ENCODE peak calls at places on chromosomes 2 and 18, in four cellular contexts. One of them, this sample, is unnamed.
A peak's percentile ranks its signal among the peaks of the same experiment; 100 is the strongest.

GRCh38 chr2:2633017-2633416 is 301.9 kb upstream of the MYT1L start:
- DNase-seq in NCI-H1092 treated with DMSO at 0.1 percent for 48 hours: no peak
- DNase-seq in Kasumi-1: no peak
- DNase-seq in globus pallidus: no peak
- DNase-seq in this sample: no peak

GRCh38 chr2:218745160-218745558 is 34.5 kb downstream of the TTLL4 start:
- DNase-seq in NCI-H1092 treated with DMSO at 0.1 percent for 48 hours: no peak
- DNase-seq in Kasumi-1: no peak
- DNase-seq in globus pallidus: no peak
- DNase-seq in this sample: peak; percentile 85

GRCh38 chr2:155384555-155385123 is 686.1 kb downstream of the KCNJ3 start:
- DNase-seq in NCI-H1092 treated with DMSO at 0.1 percent for 48 hours: no peak
- DNase-seq in Kasumi-1: no peak
- DNase-seq in globus pallidus: no peak
- DNase-seq in this sample: no peak

GRCh38 chr2:229952256-229952835 is 30.0 kb downstream of the FBXO36 start:
- DNase-seq in NCI-H1092 treated with DMSO at 0.1 percent for 48 hours: no peak
- DNase-seq in Kasumi-1: no peak
- DNase-seq in globus pallidus: no peak
- DNase-seq in this sample: no peak

GRCh38 chr18:60537074-60537473 is 164.5 kb upstream of the MC4R start:
- DNase-seq in NCI-H1092 treated with DMSO at 0.1 percent for 48 hours: no peak
- DNase-seq in Kasumi-1: no peak
- DNase-seq in globus pallidus: no peak
- DNase-seq in this sample: no peak

GRCh38 chr2:223315813-223316212 is 263.8 kb downstream of the KCNE4 start:
- DNase-seq in NCI-H1092 treated with DMSO at 0.1 percent for 48 hours: no peak
- DNase-seq in Kasumi-1: no peak
- DNase-seq in globus pallidus: no peak
- DNase-seq in this sample: no peak

GRCh38 chr18:50410008-50410407 is 35.2 kb downstream of the SKA1 start:
- DNase-seq in NCI-H1092 treated with DMSO at 0.1 percent for 48 hours: no peak
- DNase-seq in Kasumi-1: no peak
- DNase-seq in globus pallidus: no peak
- DNase-seq in this sample: no peak

GRCh38 chr2:135694711-135695110 is 46.9 kb upstream of the UBXN4 start:
- DNase-seq in NCI-H1092 treated with DMSO at 0.1 percent for 48 hours: no peak
- DNase-seq in Kasumi-1: no peak
- DNase-seq in globus pallidus: no peak
- DNase-seq in this sample: no peak

GRCh38 chr2:144181006-144181405 is 338.9 kb downstream of the ZEB2 start:
- DNase-seq in NCI-H1092 treated with DMSO at 0.1 percent for 48 hours: no peak
- DNase-seq in Kasumi-1: no peak
- DNase-seq in globus pallidus: no peak
- DNase-seq in this sample: no peak

GRCh38 chr2:18791172-18791797 is 201.9 kb upstream of the NT5C1B start:
- DNase-seq in NCI-H1092 treated with DMSO at 0.1 percent for 48 hours: no peak
- DNase-seq in Kasumi-1: no peak
- DNase-seq in globus pallidus: no peak
- DNase-seq in this sample: no peak

GRCh38 chr2:204078003-204078698 is 141.6 kb downstream of the ICOS start:
- DNase-seq in NCI-H1092 treated with DMSO at 0.1 percent for 48 hours: no peak
- DNase-seq in Kasumi-1: no peak
- DNase-seq in globus pallidus: no peak
- DNase-seq in this sample: no peak

GRCh38 chr2:233221378-233222063 is 30.0 kb upstream of the ATG16L1 start:
- DNase-seq in NCI-H1092 treated with DMSO at 0.1 percent for 48 hours: no peak
- DNase-seq in Kasumi-1: no peak
- DNase-seq in globus pallidus: no peak
- DNase-seq in this sample: no peak

GRCh38 chr18:45361148-45361851 is 254.0 kb upstream of the SLC14A2 start:
- DNase-seq in NCI-H1092 treated with DMSO at 0.1 percent for 48 hours: no peak
- DNase-seq in Kasumi-1: no peak
- DNase-seq in globus pallidus: no peak
- DNase-seq in this sample: no peak

GRCh38 chr2:210158236-210158635 is 13.0 kb downstream of the KANSL1L start:
- DNase-seq in NCI-H1092 treated with DMSO at 0.1 percent for 48 hours: no peak
- DNase-seq in Kasumi-1: no peak
- DNase-seq in globus pallidus: no peak
- DNase-seq in this sample: no peak

GRCh38 chr2:98895221-98895620 is 40.8 kb downstream of the CRACDL start:
- DNase-seq in NCI-H1092 treated with DMSO at 0.1 percent for 48 hours: no peak
- DNase-seq in Kasumi-1: no peak
- DNase-seq in globus pallidus: no peak
- DNase-seq in this sample: no peak

GRCh38 chr2:177331446-177331997 is 61.1 kb upstream of the AGPS start:
- DNase-seq in NCI-H1092 treated with DMSO at 0.1 percent for 48 hours: no peak
- DNase-seq in Kasumi-1: no peak
- DNase-seq in globus pallidus: no peak
- DNase-seq in this sample: no peak

GRCh38 chr2:172462393-172463381 is 35.3 kb downstream of the ITGA6 start:
- DNase-seq in NCI-H1092 treated with DMSO at 0.1 percent for 48 hours: no peak
- DNase-seq in Kasumi-1: peak; percentile 77
- DNase-seq in globus pallidus: no peak
- DNase-seq in this sample: peak; percentile 44

GRCh38 chr2:45567974-45568789 is 42.9 kb downstream of the SRBD1 start:
- DNase-seq in NCI-H1092 treated with DMSO at 0.1 percent for 48 hours: no peak
- DNase-seq in Kasumi-1: peak; percentile 91
- DNase-seq in globus pallidus: peak; percentile 39
- DNase-seq in this sample: peak; percentile 98

GRCh38 chr2:56102098-56102497 is 81.7 kb upstream of the CCDC85A start:
- DNase-seq in NCI-H1092 treated with DMSO at 0.1 percent for 48 hours: no peak
- DNase-seq in Kasumi-1: no peak
- DNase-seq in globus pallidus: no peak
- DNase-seq in this sample: no peak

GRCh38 chr2:28972778-28973335 is 8.2 kb upstream of the TOGARAM2 start:
- DNase-seq in NCI-H1092 treated with DMSO at 0.1 percent for 48 hours: no peak
- DNase-seq in Kasumi-1: no peak
- DNase-seq in globus pallidus: no peak
- DNase-seq in this sample: no peak

GRCh38 chr2:217538719-217539118 is 464.1 kb downstream of the TNS1 start:
- DNase-seq in NCI-H1092 treated with DMSO at 0.1 percent for 48 hours: no peak
- DNase-seq in Kasumi-1: no peak
- DNase-seq in globus pallidus: no peak
- DNase-seq in this sample: no peak

GRCh38 chr2:172929644-172930043 is 146.0 kb upstream of the MAP3K20 start:
- DNase-seq in NCI-H1092 treated with DMSO at 0.1 percent for 48 hours: no peak
- DNase-seq in Kasumi-1: no peak
- DNase-seq in globus pallidus: no peak
- DNase-seq in this sample: no peak

GRCh38 chr2:119423041-119423440 is 8.6 kb upstream of the TMEM37 start:
- DNase-seq in NCI-H1092 treated with DMSO at 0.1 percent for 48 hours: no peak
- DNase-seq in Kasumi-1: no peak
- DNase-seq in globus pallidus: no peak
- DNase-seq in this sample: no peak

GRCh38 chr2:134011936-134012586 is 241.8 kb upstream of the MGAT5 start:
- DNase-seq in NCI-H1092 treated with DMSO at 0.1 percent for 48 hours: no peak
- DNase-seq in Kasumi-1: peak; percentile 15
- DNase-seq in globus pallidus: no peak
- DNase-seq in this sample: no peak

GRCh38 chr2:73852020-73852419 is 23.3 kb downstream of the STAMBP start:
- DNase-seq in NCI-H1092 treated with DMSO at 0.1 percent for 48 hours: no peak
- DNase-seq in Kasumi-1: no peak
- DNase-seq in globus pallidus: no peak
- DNase-seq in this sample: no peak

GRCh38 chr2:239715606-239716005 is 309.5 kb downstream of the NDUFA10 start:
- DNase-seq in NCI-H1092 treated with DMSO at 0.1 percent for 48 hours: no peak
- DNase-seq in Kasumi-1: no peak
- DNase-seq in globus pallidus: no peak
- DNase-seq in this sample: no peak